ENCODE peak calls at places on chromosome 7, in seven cellular contexts. One of them, this sample, is unnamed.

GRCh38 chr7:87627634-87627994 is 584 bp upstream of the RUNDC3B start:
- DNase-seq in tibial nerve: no peak
- DNase-seq in heart left ventricle: peak
- DNase-seq in endodermal cell: no peak
- DNase-seq in activated CD4-positive, alpha-beta T cell treated with anti-CD3 and anti-CD28 coated beads, Interleukin-2, amount 10 ng/mL, durations not matched to agents 7 days and 5 days: peak
- DNase-seq in RPMI7951: no peak
- DNase-seq in endothelial cell: peak
- DNase-seq in this sample: peak

GRCh38 chr7:158018971-158019645 is 568.5 kb downstream of the PTPRN2 start:
- DNase-seq in tibial nerve: no peak
- DNase-seq in heart left ventricle: no peak
- DNase-seq in endodermal cell: peak
- DNase-seq in activated CD4-positive, alpha-beta T cell treated with anti-CD3 and anti-CD28 coated beads, Interleukin-2, amount 10 ng/mL, durations not matched to agents 7 days and 5 days: no peak
- DNase-seq in RPMI7951: no peak
- DNase-seq in endothelial cell: no peak
- DNase-seq in this sample: no peak

GRCh38 chr7:40700653-40701475 is 566.1 kb downstream of the SUGCT start:
- DNase-seq in tibial nerve: no peak
- DNase-seq in heart left ventricle: no peak
- DNase-seq in endodermal cell: peak
- DNase-seq in activated CD4-positive, alpha-beta T cell treated with anti-CD3 and anti-CD28 coated beads, Interleukin-2, amount 10 ng/mL, durations not matched to agents 7 days and 5 days: peak
- DNase-seq in RPMI7951: peak
- DNase-seq in endothelial cell: no peak
- DNase-seq in this sample: peak

GRCh38 chr7:22866965-22867364 is 44.3 kb upstream of the TOMM7 start:
- DNase-seq in tibial nerve: no peak
- DNase-seq in heart left ventricle: no peak
- DNase-seq in endodermal cell: no peak
- DNase-seq in activated CD4-positive, alpha-beta T cell treated with anti-CD3 and anti-CD28 coated beads, Interleukin-2, amount 10 ng/mL, durations not matched to agents 7 days and 5 days: no peak
- DNase-seq in RPMI7951: no peak
- DNase-seq in endothelial cell: no peak
- DNase-seq in this sample: no peak

GRCh38 chr7:111834367-111834766 is 272.1 kb upstream of the IMMP2L start:
- DNase-seq in tibial nerve: no peak
- DNase-seq in heart left ventricle: no peak
- DNase-seq in endodermal cell: no peak
- DNase-seq in activated CD4-positive, alpha-beta T cell treated with anti-CD3 and anti-CD28 coated beads, Interleukin-2, amount 10 ng/mL, durations not matched to agents 7 days and 5 days: no peak
- DNase-seq in RPMI7951: no peak
- DNase-seq in endothelial cell: no peak
- DNase-seq in this sample: no peak

GRCh38 chr7:8212638-8213037 is 49.3 kb downstream of the ICA1 start:
- DNase-seq in tibial nerve: no peak
- DNase-seq in heart left ventricle: no peak
- DNase-seq in endodermal cell: no peak
- DNase-seq in activated CD4-positive, alpha-beta T cell treated with anti-CD3 and anti-CD28 coated beads, Interleukin-2, amount 10 ng/mL, durations not matched to agents 7 days and 5 days: no peak
- DNase-seq in RPMI7951: no peak
- DNase-seq in endothelial cell: no peak
- DNase-seq in this sample: no peak

GRCh38 chr7:92590711-92591310 is 621 bp upstream of the FAM133B start:
- DNase-seq in tibial nerve: no peak
- DNase-seq in heart left ventricle: peak
- DNase-seq in endodermal cell: no peak
- DNase-seq in activated CD4-positive, alpha-beta T cell treated with anti-CD3 and anti-CD28 coated beads, Interleukin-2, amount 10 ng/mL, durations not matched to agents 7 days and 5 days: no peak
- DNase-seq in RPMI7951: no peak
- DNase-seq in endothelial cell: no peak
- DNase-seq in this sample: no peak

GRCh38 chr7:142482899-142483658 is 225.2 kb upstream of the PRSS58 start:
- DNase-seq in tibial nerve: no peak
- DNase-seq in heart left ventricle: no peak
- DNase-seq in endodermal cell: peak
- DNase-seq in activated CD4-positive, alpha-beta T cell treated with anti-CD3 and anti-CD28 coated beads, Interleukin-2, amount 10 ng/mL, durations not matched to agents 7 days and 5 days: peak
- DNase-seq in RPMI7951: peak
- DNase-seq in endothelial cell: peak
- DNase-seq in this sample: peak

GRCh38 chr7:133313575-133313974 is 60.7 kb downstream of the EXOC4 start:
- DNase-seq in tibial nerve: no peak
- DNase-seq in heart left ventricle: no peak
- DNase-seq in endodermal cell: no peak
- DNase-seq in activated CD4-positive, alpha-beta T cell treated with anti-CD3 and anti-CD28 coated beads, Interleukin-2, amount 10 ng/mL, durations not matched to agents 7 days and 5 days: no peak
- DNase-seq in RPMI7951: no peak
- DNase-seq in endothelial cell: no peak
- DNase-seq in this sample: no peak

GRCh38 chr7:106281919-106282318 is 2.9 kb downstream of the NAMPT start:
- DNase-seq in tibial nerve: no peak
- DNase-seq in heart left ventricle: no peak
- DNase-seq in endodermal cell: no peak
- DNase-seq in activated CD4-positive, alpha-beta T cell treated with anti-CD3 and anti-CD28 coated beads, Interleukin-2, amount 10 ng/mL, durations not matched to agents 7 days and 5 days: no peak
- DNase-seq in RPMI7951: no peak
- DNase-seq in endothelial cell: no peak
- DNase-seq in this sample: no peak

GRCh38 chr7:23530901-23531793 is 634 bp downstream of the TRA2A start:
- DNase-seq in tibial nerve: peak
- DNase-seq in heart left ventricle: peak
- DNase-seq in endodermal cell: peak
- DNase-seq in activated CD4-positive, alpha-beta T cell treated with anti-CD3 and anti-CD28 coated beads, Interleukin-2, amount 10 ng/mL, durations not matched to agents 7 days and 5 days: peak
- DNase-seq in RPMI7951: peak
- DNase-seq in endothelial cell: peak
- DNase-seq in this sample: peak

GRCh38 chr7:66377714-66378113 is 172.6 kb downstream of the TPST1 start:
- DNase-seq in tibial nerve: no peak
- DNase-seq in heart left ventricle: no peak
- DNase-seq in endodermal cell: peak
- DNase-seq in activated CD4-positive, alpha-beta T cell treated with anti-CD3 and anti-CD28 coated beads, Interleukin-2, amount 10 ng/mL, durations not matched to agents 7 days and 5 days: no peak
- DNase-seq in RPMI7951: no peak
- DNase-seq in endothelial cell: no peak
- DNase-seq in this sample: no peak

GRCh38 chr7:106284516-106285050 is at the start of gene NAMPT:
- DNase-seq in tibial nerve: peak
- DNase-seq in heart left ventricle: peak
- DNase-seq in endodermal cell: peak
- DNase-seq in activated CD4-positive, alpha-beta T cell treated with anti-CD3 and anti-CD28 coated beads, Interleukin-2, amount 10 ng/mL, durations not matched to agents 7 days and 5 days: no peak
- DNase-seq in RPMI7951: peak
- DNase-seq in endothelial cell: peak
- DNase-seq in this sample: peak

GRCh38 chr7:25858562-25859411 is 293.2 kb upstream of the NFE2L3 start:
- DNase-seq in tibial nerve: no peak
- DNase-seq in heart left ventricle: no peak
- DNase-seq in endodermal cell: peak
- DNase-seq in activated CD4-positive, alpha-beta T cell treated with anti-CD3 and anti-CD28 coated beads, Interleukin-2, amount 10 ng/mL, durations not matched to agents 7 days and 5 days: no peak
- DNase-seq in RPMI7951: no peak
- DNase-seq in endothelial cell: peak
- DNase-seq in this sample: no peak

GRCh38 chr7:2924866-2925840 is 81.0 kb upstream of the GNA12 start:
- DNase-seq in tibial nerve: no peak
- DNase-seq in heart left ventricle: no peak
- DNase-seq in endodermal cell: peak
- DNase-seq in activated CD4-positive, alpha-beta T cell treated with anti-CD3 and anti-CD28 coated beads, Interleukin-2, amount 10 ng/mL, durations not matched to agents 7 days and 5 days: no peak
- DNase-seq in RPMI7951: no peak
- DNase-seq in endothelial cell: no peak
- DNase-seq in this sample: no peak

GRCh38 chr7:101550641-101551531 is 78.2 kb downstream of the MYL10 start:
- DNase-seq in tibial nerve: no peak
- DNase-seq in heart left ventricle: peak
- DNase-seq in endodermal cell: peak
- DNase-seq in activated CD4-positive, alpha-beta T cell treated with anti-CD3 and anti-CD28 coated beads, Interleukin-2, amount 10 ng/mL, durations not matched to agents 7 days and 5 days: no peak
- DNase-seq in RPMI7951: peak
- DNase-seq in endothelial cell: no peak
- DNase-seq in this sample: peak

GRCh38 chr7:159098795-159099194 is 45.9 kb downstream of the VIPR2 start:
- DNase-seq in tibial nerve: no peak
- DNase-seq in heart left ventricle: no peak
- DNase-seq in endodermal cell: peak
- DNase-seq in activated CD4-positive, alpha-beta T cell treated with anti-CD3 and anti-CD28 coated beads, Interleukin-2, amount 10 ng/mL, durations not matched to agents 7 days and 5 days: no peak
- DNase-seq in RPMI7951: no peak
- DNase-seq in endothelial cell: no peak
- DNase-seq in this sample: no peak

GRCh38 chr7:22781230-22781711 is 41.4 kb downstream of the TOMM7 start:
- DNase-seq in tibial nerve: no peak
- DNase-seq in heart left ventricle: no peak
- DNase-seq in endodermal cell: no peak
- DNase-seq in activated CD4-positive, alpha-beta T cell treated with anti-CD3 and anti-CD28 coated beads, Interleukin-2, amount 10 ng/mL, durations not matched to agents 7 days and 5 days: no peak
- DNase-seq in RPMI7951: peak
- DNase-seq in endothelial cell: no peak
- DNase-seq in this sample: peak

GRCh38 chr7:70271617-70272081 is 673.4 kb downstream of the AUTS2 start:
- DNase-seq in tibial nerve: no peak
- DNase-seq in heart left ventricle: no peak
- DNase-seq in endodermal cell: no peak
- DNase-seq in activated CD4-positive, alpha-beta T cell treated with anti-CD3 and anti-CD28 coated beads, Interleukin-2, amount 10 ng/mL, durations not matched to agents 7 days and 5 days: no peak
- DNase-seq in RPMI7951: no peak
- DNase-seq in endothelial cell: no peak
- DNase-seq in this sample: peak

GRCh38 chr7:2939193-2939885 is 95.2 kb upstream of the GNA12 start:
- DNase-seq in tibial nerve: no peak
- DNase-seq in heart left ventricle: no peak
- DNase-seq in endodermal cell: peak
- DNase-seq in activated CD4-positive, alpha-beta T cell treated with anti-CD3 and anti-CD28 coated beads, Interleukin-2, amount 10 ng/mL, durations not matched to agents 7 days and 5 days: no peak
- DNase-seq in RPMI7951: no peak
- DNase-seq in endothelial cell: no peak
- DNase-seq in this sample: peak

GRCh38 chr7:40092152-40092551 is 42.3 kb downstream of the MPLKIP start:
- DNase-seq in tibial nerve: no peak
- DNase-seq in heart left ventricle: no peak
- DNase-seq in endodermal cell: no peak
- DNase-seq in activated CD4-positive, alpha-beta T cell treated with anti-CD3 and anti-CD28 coated beads, Interleukin-2, amount 10 ng/mL, durations not matched to agents 7 days and 5 days: no peak
- DNase-seq in RPMI7951: no peak
- DNase-seq in endothelial cell: no peak
- DNase-seq in this sample: no peak

GRCh38 chr7:91293136-91293535 is 28.9 kb downstream of the FZD1 start:
- DNase-seq in tibial nerve: no peak
- DNase-seq in heart left ventricle: no peak
- DNase-seq in endodermal cell: no peak
- DNase-seq in activated CD4-positive, alpha-beta T cell treated with anti-CD3 and anti-CD28 coated beads, Interleukin-2, amount 10 ng/mL, durations not matched to agents 7 days and 5 days: no peak
- DNase-seq in RPMI7951: no peak
- DNase-seq in endothelial cell: no peak
- DNase-seq in this sample: no peak

GRCh38 chr7:33186187-33186586 is 56.8 kb downstream of the BBS9 start:
- DNase-seq in tibial nerve: no peak
- DNase-seq in heart left ventricle: no peak
- DNase-seq in endodermal cell: peak
- DNase-seq in activated CD4-positive, alpha-beta T cell treated with anti-CD3 and anti-CD28 coated beads, Interleukin-2, amount 10 ng/mL, durations not matched to agents 7 days and 5 days: no peak
- DNase-seq in RPMI7951: peak
- DNase-seq in endothelial cell: no peak
- DNase-seq in this sample: peak

GRCh38 chr7:12715372-12716133 is 28.1 kb downstream of the ARL4A start:
- DNase-seq in tibial nerve: no peak
- DNase-seq in heart left ventricle: peak
- DNase-seq in endodermal cell: peak
- DNase-seq in activated CD4-positive, alpha-beta T cell treated with anti-CD3 and anti-CD28 coated beads, Interleukin-2, amount 10 ng/mL, durations not matched to agents 7 days and 5 days: peak
- DNase-seq in RPMI7951: peak
- DNase-seq in endothelial cell: peak
- DNase-seq in this sample: peak

GRCh38 chr7:1555813-1556540 is at the start of gene TMEM184A:
- DNase-seq in tibial nerve: no peak
- DNase-seq in heart left ventricle: peak
- DNase-seq in endodermal cell: peak
- DNase-seq in activated CD4-positive, alpha-beta T cell treated with anti-CD3 and anti-CD28 coated beads, Interleukin-2, amount 10 ng/mL, durations not matched to agents 7 days and 5 days: peak
- DNase-seq in RPMI7951: no peak
- DNase-seq in endothelial cell: no peak
- DNase-seq in this sample: peak

GRCh38 chr7:90212149-90212495 is 582 bp downstream of the STEAP2 start:
- DNase-seq in tibial nerve: no peak
- DNase-seq in heart left ventricle: no peak
- DNase-seq in endodermal cell: no peak
- DNase-seq in activated CD4-positive, alpha-beta T cell treated with anti-CD3 and anti-CD28 coated beads, Interleukin-2, amount 10 ng/mL, durations not matched to agents 7 days and 5 days: no peak
- DNase-seq in RPMI7951: no peak
- DNase-seq in endothelial cell: no peak
- DNase-seq in this sample: no peak

GRCh38 chr7:75565129-75565528 is 73.0 kb downstream of the SPDYE5 start:
- DNase-seq in tibial nerve: no peak
- DNase-seq in heart left ventricle: peak
- DNase-seq in endodermal cell: no peak
- DNase-seq in activated CD4-positive, alpha-beta T cell treated with anti-CD3 and anti-CD28 coated beads, Interleukin-2, amount 10 ng/mL, durations not matched to agents 7 days and 5 days: no peak
- DNase-seq in RPMI7951: peak
- DNase-seq in endothelial cell: no peak
- DNase-seq in this sample: peak

This sample was measured in Daoy.